ENCODE peak calls at places on chromosomes 11 and 22, in ten cellular contexts. One of them, this sample, is unnamed.

GRCh38 chr11:34625576-34625975 is 4.7 kb downstream of the EHF start:
- DNase-seq in GM06990: no peak
- DNase-seq in fibroblast of pulmonary artery: no peak
- DNase-seq in tibial artery: no peak
- DNase-seq in mucosa of descending colon: no peak
- DNase-seq in pancreas: no peak
- DNase-seq in ovary: no peak
- DNase-seq in A549: no peak
- DNase-seq in GM13976: no peak
- DNase-seq in heart right ventricle: no peak
- DNase-seq in this sample: no peak

GRCh38 chr11:66996609-66997273 is 21.6 kb downstream of the C11orf86 start:
- DNase-seq in GM06990: no peak
- DNase-seq in heart right ventricle: no peak
- DNase-seq in mucosa of descending colon: no peak
- DNase-seq in GM13976: no peak
- DNase-seq in A549: no peak
- DNase-seq in ovary: no peak
- DNase-seq in pancreas: no peak
- DNase-seq in fibroblast of pulmonary artery: peak
- DNase-seq in tibial artery: no peak
- DNase-seq in this sample: no peak

GRCh38 chr11:6735306-6735705 is 36.5 kb downstream of the OR2AG2 start:
- DNase-seq in mucosa of descending colon: no peak
- DNase-seq in tibial artery: no peak
- DNase-seq in A549: no peak
- DNase-seq in GM13976: no peak
- DNase-seq in GM06990: no peak
- DNase-seq in pancreas: no peak
- DNase-seq in heart right ventricle: no peak
- DNase-seq in ovary: no peak
- DNase-seq in fibroblast of pulmonary artery: no peak
- DNase-seq in this sample: no peak

GRCh38 chr11:26741036-26741435 is 19.2 kb upstream of the SLC5A12 start:
- DNase-seq in fibroblast of pulmonary artery: peak
- DNase-seq in GM06990: no peak
- DNase-seq in pancreas: no peak
- DNase-seq in tibial artery: no peak
- DNase-seq in ovary: no peak
- DNase-seq in GM13976: no peak
- DNase-seq in mucosa of descending colon: no peak
- DNase-seq in heart right ventricle: no peak
- DNase-seq in A549: no peak
- DNase-seq in this sample: no peak

GRCh38 chr11:43894546-43894945 is 13.9 kb downstream of the ALKBH3 start:
- DNase-seq in mucosa of descending colon: no peak
- DNase-seq in heart right ventricle: no peak
- DNase-seq in fibroblast of pulmonary artery: no peak
- DNase-seq in GM13976: no peak
- DNase-seq in A549: no peak
- DNase-seq in GM06990: no peak
- DNase-seq in pancreas: no peak
- DNase-seq in ovary: no peak
- DNase-seq in tibial artery: no peak
- DNase-seq in this sample: no peak

GRCh38 chr22:44246615-44247326 is 66.0 kb downstream of the SHISAL1 start:
- DNase-seq in tibial artery: no peak
- DNase-seq in GM13976: no peak
- DNase-seq in ovary: no peak
- DNase-seq in heart right ventricle: no peak
- DNase-seq in GM06990: no peak
- DNase-seq in fibroblast of pulmonary artery: no peak
- DNase-seq in pancreas: no peak
- DNase-seq in A549: no peak
- DNase-seq in mucosa of descending colon: no peak
- DNase-seq in this sample: no peak

GRCh38 chr11:15884131-15884530 is 472.2 kb downstream of the SOX6 start:
- DNase-seq in mucosa of descending colon: no peak
- DNase-seq in ovary: peak
- DNase-seq in tibial artery: no peak
- DNase-seq in GM13976: no peak
- DNase-seq in fibroblast of pulmonary artery: no peak
- DNase-seq in GM06990: no peak
- DNase-seq in pancreas: no peak
- DNase-seq in heart right ventricle: no peak
- DNase-seq in A549: no peak
- DNase-seq in this sample: no peak

GRCh38 chr22:45105281-45105700 is 58.4 kb upstream of the NUP50 start:
- DNase-seq in A549: no peak
- DNase-seq in pancreas: no peak
- DNase-seq in fibroblast of pulmonary artery: no peak
- DNase-seq in GM06990: no peak
- DNase-seq in heart right ventricle: no peak
- DNase-seq in mucosa of descending colon: peak
- DNase-seq in tibial artery: no peak
- DNase-seq in GM13976: no peak
- DNase-seq in ovary: no peak
- DNase-seq in this sample: no peak

GRCh38 chr11:119356349-119357031 is 10.0 kb upstream of the MFRP start:
- DNase-seq in tibial artery: peak
- DNase-seq in GM13976: peak
- DNase-seq in A549: peak
- DNase-seq in pancreas: peak
- DNase-seq in heart right ventricle: peak
- DNase-seq in ovary: peak
- DNase-seq in fibroblast of pulmonary artery: peak
- DNase-seq in mucosa of descending colon: peak
- DNase-seq in GM06990: peak
- DNase-seq in this sample: peak

GRCh38 chr11:119352857-119353260 is 6.4 kb upstream of the MFRP start:
- DNase-seq in GM06990: no peak
- DNase-seq in GM13976: no peak
- DNase-seq in fibroblast of pulmonary artery: peak
- DNase-seq in A549: no peak
- DNase-seq in pancreas: peak
- DNase-seq in tibial artery: peak
- DNase-seq in mucosa of descending colon: peak
- DNase-seq in heart right ventricle: peak
- DNase-seq in ovary: no peak
- DNase-seq in this sample: no peak

GRCh38 chr11:119357069-119357468 is 10.6 kb upstream of the MFRP start:
- DNase-seq in A549: no peak
- DNase-seq in GM06990: no peak
- DNase-seq in pancreas: no peak
- DNase-seq in heart right ventricle: no peak
- DNase-seq in ovary: no peak
- DNase-seq in mucosa of descending colon: peak
- DNase-seq in GM13976: no peak
- DNase-seq in fibroblast of pulmonary artery: no peak
- DNase-seq in tibial artery: no peak
- DNase-seq in this sample: no peak

GRCh38 chr11:119351232-119351631 is 4.7 kb upstream of the MFRP start:
- DNase-seq in GM06990: no peak
- DNase-seq in pancreas: no peak
- DNase-seq in GM13976: no peak
- DNase-seq in ovary: no peak
- DNase-seq in fibroblast of pulmonary artery: no peak
- DNase-seq in tibial artery: no peak
- DNase-seq in mucosa of descending colon: no peak
- DNase-seq in A549: no peak
- DNase-seq in heart right ventricle: no peak
- DNase-seq in this sample: no peak

DNA sequence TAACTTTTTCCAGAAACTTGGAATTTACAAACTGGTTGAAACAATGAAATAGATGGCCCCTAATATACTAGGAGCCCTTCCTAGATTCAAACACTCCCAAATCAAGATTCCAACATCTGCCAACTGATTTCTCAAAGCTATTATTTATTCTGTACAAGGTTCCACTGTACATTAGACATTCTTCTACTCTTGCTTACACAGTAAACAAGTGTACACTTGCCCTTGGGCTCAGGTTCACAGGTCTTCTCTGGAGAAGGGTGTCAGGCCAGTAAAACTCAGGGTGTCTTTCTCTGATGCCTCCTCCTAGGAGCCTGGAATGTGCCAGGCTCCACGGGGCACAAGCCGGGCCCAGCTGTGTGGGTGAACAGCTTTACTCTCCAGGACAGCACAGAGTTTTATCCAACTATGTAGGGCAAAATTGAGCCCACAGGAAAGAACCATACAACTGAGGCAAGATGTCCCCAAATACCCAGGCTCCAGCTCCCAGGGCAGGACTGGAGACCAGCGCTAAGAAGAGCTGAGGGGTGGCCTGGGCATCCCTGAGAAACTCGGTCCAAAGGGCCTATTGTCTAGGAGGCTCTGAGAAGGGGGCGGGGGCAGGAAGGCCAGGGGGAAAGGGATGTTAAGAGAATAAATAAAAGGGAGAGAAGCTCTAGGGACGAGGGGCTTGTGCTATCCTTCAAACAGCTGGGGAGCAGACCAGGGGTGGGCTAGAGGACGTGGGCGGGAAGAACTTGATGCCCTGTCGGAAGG is 8.8 kb upstream of the MFRP start:
- DNase-seq in heart right ventricle: no peak
- DNase-seq in tibial artery: no peak
- DNase-seq in GM06990: no peak
- DNase-seq in pancreas: no peak
- DNase-seq in fibroblast of pulmonary artery: no peak
- DNase-seq in ovary: no peak
- DNase-seq in A549: no peak
- DNase-seq in mucosa of descending colon: no peak
- DNase-seq in GM13976: no peak
- DNase-seq in this sample: no peak
- TF ChIP-seq CTCF in heart right ventricle: no peak
- TF ChIP-seq CTCF in tibial artery: no peak
- TF ChIP-seq CTCF in GM06990: no peak
- TF ChIP-seq CTCF in pancreas: no peak
- TF ChIP-seq CTCF in fibroblast of pulmonary artery: no peak
- TF ChIP-seq CTCF in ovary: no peak
- TF ChIP-seq CTCF in A549: no peak
- TF ChIP-seq CTCF in mucosa of descending colon: no peak
- TF ChIP-seq CTCF in GM13976: no peak
- TF ChIP-seq CTCF in this sample: no peak

DNA sequence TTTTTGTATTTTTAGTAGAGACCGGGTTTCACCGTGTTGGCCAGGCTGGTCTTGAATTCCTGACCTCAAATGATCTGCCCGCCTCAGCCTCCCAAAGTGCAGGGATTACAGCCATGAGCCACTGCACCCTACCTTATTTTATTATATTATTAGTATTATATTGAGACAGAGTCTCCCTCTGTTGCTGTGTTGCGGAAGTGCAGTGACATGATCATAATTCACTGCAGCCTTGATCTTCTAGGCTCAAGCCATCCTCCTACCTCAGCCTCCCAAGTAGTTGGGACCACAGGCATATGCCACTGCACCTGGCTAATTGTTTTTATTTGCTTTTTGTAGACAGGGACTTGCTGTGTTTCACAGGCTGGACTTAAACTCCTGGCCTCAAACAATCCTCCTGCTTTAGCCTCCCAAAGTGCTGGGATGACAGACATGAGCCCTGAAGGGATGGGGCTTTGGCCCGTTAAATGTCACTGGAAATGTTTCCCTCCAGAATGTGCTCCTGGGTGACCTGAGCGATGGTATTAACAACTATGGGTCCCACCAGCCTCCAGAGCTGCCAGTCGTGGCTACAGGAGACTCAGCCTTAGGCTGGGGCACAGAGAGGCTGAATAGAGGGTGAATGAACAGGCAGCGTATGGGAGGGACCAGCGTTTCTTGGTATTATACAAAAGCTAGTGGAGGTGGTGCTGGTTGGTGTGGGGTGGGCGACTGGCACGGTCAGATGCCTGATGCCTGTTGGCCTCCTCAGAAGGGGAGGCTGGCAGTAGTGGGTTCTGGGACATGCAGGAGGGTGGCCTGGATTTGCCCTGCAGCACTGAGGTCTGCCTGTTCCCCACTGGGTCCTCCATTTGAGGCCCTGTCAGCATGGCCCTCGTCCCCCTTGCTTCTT is 7.3 kb downstream of the TANGO2 start:
- DNase-seq in GM06990: no peak
- DNase-seq in A549: no peak
- DNase-seq in tibial artery: peak
- DNase-seq in mucosa of descending colon: peak
- DNase-seq in fibroblast of pulmonary artery: peak
- DNase-seq in ovary: no peak
- DNase-seq in pancreas: no peak
- DNase-seq in GM13976: no peak
- DNase-seq in heart right ventricle: no peak
- DNase-seq in this sample: no peak
- TF ChIP-seq CTCF in GM06990: peak
- TF ChIP-seq CTCF in A549: peak
- TF ChIP-seq CTCF in tibial artery: no peak
- TF ChIP-seq CTCF in mucosa of descending colon: no peak
- TF ChIP-seq CTCF in fibroblast of pulmonary artery: peak
- TF ChIP-seq CTCF in ovary: no peak
- TF ChIP-seq CTCF in pancreas: no peak
- TF ChIP-seq CTCF in GM13976: no peak
- TF ChIP-seq CTCF in heart right ventricle: no peak
- TF ChIP-seq CTCF in this sample: no peak

GRCh38 chr22:22700631-22701030 is 56.2 kb downstream of the GGTLC2 start:
- DNase-seq in GM06990: no peak
- DNase-seq in pancreas: no peak
- DNase-seq in tibial artery: no peak
- DNase-seq in GM13976: no peak
- DNase-seq in ovary: no peak
- DNase-seq in fibroblast of pulmonary artery: no peak
- DNase-seq in A549: no peak
- DNase-seq in mucosa of descending colon: no peak
- DNase-seq in heart right ventricle: no peak
- DNase-seq in this sample: no peak

GRCh38 chr22:22702874-22703570 is 58.6 kb downstream of the GGTLC2 start:
- DNase-seq in GM13976: no peak
- DNase-seq in pancreas: no peak
- DNase-seq in mucosa of descending colon: no peak
- DNase-seq in ovary: no peak
- DNase-seq in A549: no peak
- DNase-seq in GM06990: no peak
- DNase-seq in tibial artery: peak
- DNase-seq in heart right ventricle: no peak
- DNase-seq in fibroblast of pulmonary artery: no peak
- DNase-seq in this sample: no peak

GRCh38 chr22:22704156-22704946 is 59.9 kb downstream of the GGTLC2 start:
- DNase-seq in pancreas: no peak
- DNase-seq in heart right ventricle: no peak
- DNase-seq in A549: no peak
- DNase-seq in GM13976: no peak
- DNase-seq in fibroblast of pulmonary artery: no peak
- DNase-seq in GM06990: no peak
- DNase-seq in tibial artery: peak
- DNase-seq in mucosa of descending colon: no peak
- DNase-seq in ovary: no peak
- DNase-seq in this sample: no peak

GRCh38 chr22:22703715-22704114 is 59.3 kb downstream of the GGTLC2 start:
- DNase-seq in ovary: no peak
- DNase-seq in GM13976: no peak
- DNase-seq in tibial artery: peak
- DNase-seq in fibroblast of pulmonary artery: peak
- DNase-seq in pancreas: no peak
- DNase-seq in A549: peak
- DNase-seq in GM06990: no peak
- DNase-seq in heart right ventricle: no peak
- DNase-seq in mucosa of descending colon: no peak
- DNase-seq in this sample: no peak

DNA sequence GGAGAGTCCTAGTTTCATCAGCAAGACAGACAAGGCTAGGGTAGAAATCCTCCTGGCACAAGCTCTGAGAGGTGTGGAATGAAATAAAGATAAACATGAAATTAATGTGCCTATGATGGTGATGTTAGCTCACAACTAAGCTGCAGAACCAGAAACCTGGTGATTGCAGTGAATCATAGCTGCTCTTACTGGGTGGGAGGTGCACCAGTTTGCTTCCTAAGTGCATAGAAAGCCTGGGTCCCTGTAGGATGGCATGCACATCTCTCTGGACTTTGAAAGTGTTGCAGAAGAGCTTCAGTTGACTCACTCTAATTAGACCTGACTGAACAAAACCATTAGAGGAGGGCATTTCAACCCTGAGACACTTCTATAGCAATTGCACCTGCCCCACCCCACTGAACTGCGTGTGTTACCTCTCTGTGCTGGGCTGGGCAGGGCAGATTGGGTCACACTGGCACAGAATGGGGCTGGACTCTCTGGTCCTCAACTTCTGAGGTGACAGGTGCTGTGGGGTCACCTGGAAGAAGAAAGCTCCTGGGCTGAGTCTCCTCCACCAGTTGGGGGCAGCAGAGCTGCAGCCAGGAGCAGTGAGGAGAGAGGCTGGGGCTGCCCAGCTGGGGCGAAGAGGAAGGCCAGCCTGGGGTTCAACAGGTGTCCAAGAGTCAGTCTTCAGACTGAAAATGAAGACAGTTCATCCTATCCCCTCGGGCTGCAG is 57.9 kb downstream of the GGTLC2 start:
- DNase-seq in GM13976: no peak
- DNase-seq in heart right ventricle: no peak
- DNase-seq in tibial artery: peak
- DNase-seq in A549: no peak
- DNase-seq in GM06990: no peak
- DNase-seq in mucosa of descending colon: peak
- DNase-seq in ovary: no peak
- DNase-seq in pancreas: no peak
- DNase-seq in fibroblast of pulmonary artery: no peak
- DNase-seq in this sample: no peak
- TF ChIP-seq CTCF in GM13976: peak
- TF ChIP-seq CTCF in heart right ventricle: no peak
- TF ChIP-seq CTCF in tibial artery: no peak
- TF ChIP-seq CTCF in A549: peak
- TF ChIP-seq CTCF in GM06990: peak
- TF ChIP-seq CTCF in mucosa of descending colon: peak
- TF ChIP-seq CTCF in ovary: no peak
- TF ChIP-seq CTCF in pancreas: no peak
- TF ChIP-seq CTCF in fibroblast of pulmonary artery: peak
- TF ChIP-seq CTCF in this sample: peak

GRCh38 chr22:48889209-48889830 is 938.4 kb downstream of the BRD1 start:
- DNase-seq in tibial artery: no peak
- DNase-seq in fibroblast of pulmonary artery: no peak
- DNase-seq in mucosa of descending colon: no peak
- DNase-seq in GM13976: no peak
- DNase-seq in A549: no peak
- DNase-seq in pancreas: no peak
- DNase-seq in heart right ventricle: no peak
- DNase-seq in ovary: peak
- DNase-seq in GM06990: no peak
- DNase-seq in this sample: no peak
- TF ChIP-seq CTCF in tibial artery: no peak
- TF ChIP-seq CTCF in fibroblast of pulmonary artery: no peak
- TF ChIP-seq CTCF in mucosa of descending colon: no peak
- TF ChIP-seq CTCF in GM13976: no peak
- TF ChIP-seq CTCF in A549: no peak
- TF ChIP-seq CTCF in pancreas: no peak
- TF ChIP-seq CTCF in heart right ventricle: no peak
- TF ChIP-seq CTCF in ovary: no peak
- TF ChIP-seq CTCF in GM06990: no peak
- TF ChIP-seq CTCF in this sample: no peak

This sample was measured in GM20000.